ENCODE peak calls at places on chromosomes 6 and 20, in ten cellular contexts. T is sigmoid colon, J is GM12878, S is ovary, E is upper lobe of left lung, Z is SK-N-SH, C is A549, P is transverse colon, U is HepG2, K is tibial nerve. Y is an unnamed sample.

GRCh38 chr20:8693709-8694108 is 375.2 kb upstream of the PLCB4 start:
- DNase-seq in C (no peak), K (no peak), J (no peak), E (no peak), P (no peak), S (no peak), U (no peak), Z (no peak), T (no peak), Y (no peak)

GRCh38 chr6:105072799-105073199 is 107.0 kb downstream of the POPDC3 start:
- DNase-seq in Z (no peak), E (no peak), J (no peak), U (peak; percentile 59), K (no peak), P (no peak), S (no peak), T (no peak), C (peak; percentile 17), Y (no peak)

GRCh38 chr6:38035478-38035877 is 216.0 kb downstream of the ZFAND3 start:
- DNase-seq in K (no peak), J (no peak), U (no peak), P (no peak), T (no peak), C (no peak), Z (no peak), S (no peak), E (no peak), Y (no peak)

GRCh38 chr20:24147961-24148360 is 159.4 kb upstream of the GGTLC1 start:
- DNase-seq in U (no peak), T (no peak), C (no peak), K (no peak), P (no peak), J (no peak), Z (no peak), E (no peak), S (no peak), Y (no peak)

GRCh38 chr6:13929196-13929595 is 4.4 kb downstream of the RNF182 start:
- DNase-seq in S (no peak), U (no peak), Z (no peak), E (no peak), C (no peak), K (no peak), T (no peak), J (no peak), P (no peak), Y (no peak)

GRCh38 chr20:56429496-56429895 is 17.4 kb downstream of the CASS4 start:
- DNase-seq in P (no peak), K (no peak), Z (no peak), C (no peak), U (no peak), T (no peak), E (peak; percentile 10), J (no peak), S (no peak), Y (no peak)

GRCh38 chr6:116773886-116774285 is 8.4 kb upstream of the FAM162B start:
- DNase-seq in Z (no peak), K (no peak), J (no peak), T (no peak), U (no peak), S (no peak), P (no peak), C (no peak), E (no peak), Y (no peak)

GRCh38 chr6:43972179-43972914 is 154.9 kb downstream of the MRPL14 start:
- DNase-seq in E (peak; percentile 57), U (no peak), P (no peak), T (no peak), S (no peak), J (no peak), Z (no peak), K (no peak), C (no peak), Y (peak; percentile 23)

GRCh38 chr6:15947923-15948322 is 181.0 kb upstream of the MYLIP start:
- DNase-seq in Z (no peak), S (no peak), P (no peak), T (no peak), K (no peak), C (no peak), J (no peak), U (no peak), E (no peak), Y (no peak)

GRCh38 chr6:143955971-143956370 is 52.1 kb downstream of the PLAGL1 start:
- DNase-seq in S (no peak), K (no peak), J (no peak), U (no peak), C (no peak), P (no peak), E (no peak), Z (no peak), T (no peak), Y (no peak)

GRCh38 chr6:26105842-26106241 is 18.6 kb downstream of the HFE start:
- DNase-seq in T (no peak), K (no peak), E (no peak), P (no peak), S (no peak), U (no peak), J (no peak), Z (no peak), C (no peak), Y (no peak)

DNA sequence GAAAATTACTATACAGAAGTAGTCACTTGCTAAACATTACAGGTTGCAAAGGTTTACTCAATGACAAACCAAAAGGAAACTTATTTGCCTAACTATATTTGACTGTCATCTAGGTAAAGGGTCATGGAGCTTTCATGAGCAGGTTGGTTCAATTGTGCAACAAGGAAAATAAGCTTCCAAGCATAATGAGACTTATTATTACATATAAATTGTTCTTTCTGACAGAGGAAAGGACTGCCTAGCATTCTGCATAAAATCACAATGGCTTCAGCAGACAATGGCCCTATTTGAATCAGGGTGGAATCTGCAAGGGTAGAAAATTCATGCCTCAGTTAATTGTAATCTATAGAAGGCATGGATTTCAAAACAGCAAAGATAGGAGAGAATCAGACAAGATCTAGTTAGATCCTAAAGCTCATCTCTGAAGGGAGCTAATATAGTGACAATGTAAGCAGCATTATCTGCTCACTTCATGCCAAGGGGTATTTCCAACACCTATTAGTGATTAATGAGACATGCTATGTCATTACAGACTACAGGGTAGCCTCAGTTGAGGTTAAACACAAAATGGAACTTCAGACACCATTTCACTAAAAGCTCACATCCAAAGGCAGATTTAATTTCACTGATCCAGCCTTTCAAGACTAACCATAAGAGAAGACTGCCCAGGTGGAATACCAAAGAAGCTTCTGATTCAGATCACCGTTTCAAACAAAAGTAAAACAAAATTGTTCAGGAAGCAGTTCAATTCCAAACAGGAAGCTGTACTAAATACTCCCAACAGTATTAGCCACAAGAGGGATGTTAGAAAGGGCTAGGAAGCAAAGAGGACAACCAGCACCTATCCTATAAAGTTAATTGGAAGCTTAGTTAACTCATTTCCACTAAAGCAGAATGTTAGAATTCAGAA is 8.5 kb downstream of the STAU1 start:
- DNase-seq in E (no peak), S (no peak), P (no peak), C (no peak), Z (no peak), U (peak; percentile 93), T (no peak), K (no peak), J (no peak), Y (no peak)
- TF ChIP-seq EP300 in E (no peak), S (no peak), P (no peak), C (no peak), Z (no peak), U (peak; percentile 46), T (no peak), K (no peak), J (no peak), Y (no peak)

GRCh38 chr20:37071481-37071911 is 24.3 kb downstream of the RBL1 start:
- DNase-seq in P (no peak), E (no peak), C (no peak), J (peak; percentile 24), T (no peak), S (no peak), Z (no peak), K (no peak), U (no peak), Y (no peak)
- H3K27ac ChIP-seq in P (no peak overlapping the region), E (no peak overlapping the region), C (no peak overlapping the region), J (peak overlapping the region; percentile 48), T (no peak overlapping the region), S (no peak overlapping the region), Z (no peak overlapping the region), K (no peak overlapping the region), U (no peak overlapping the region), Y (no peak overlapping the region)

DNA sequence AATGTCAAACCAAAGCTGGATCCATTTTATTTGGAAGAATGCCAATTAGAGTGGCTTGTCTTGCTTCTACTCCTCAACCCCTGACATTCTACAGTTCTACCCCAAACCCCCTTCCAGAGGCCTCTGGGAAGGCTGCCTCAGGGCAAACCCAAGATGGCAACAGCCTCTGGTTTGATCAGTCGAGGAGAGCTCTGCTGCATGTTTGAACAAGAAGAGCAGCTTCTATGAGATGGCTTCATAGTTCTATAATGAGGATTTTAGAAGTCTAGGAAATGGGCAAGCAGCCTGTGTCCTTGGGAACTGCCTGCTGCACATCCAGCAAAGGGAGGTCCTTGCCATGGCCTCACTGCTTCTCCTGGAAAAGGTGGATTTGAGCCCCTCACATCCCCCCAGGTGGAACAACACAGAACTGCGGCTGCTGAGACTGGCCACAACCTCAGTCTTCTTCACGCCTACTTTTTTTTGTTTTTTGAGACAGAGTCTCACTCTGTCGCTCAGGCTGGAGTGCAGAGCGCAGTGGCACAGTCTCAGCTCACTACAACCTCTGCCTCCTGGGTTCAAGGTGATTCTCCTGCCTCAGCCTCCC is 37.9 kb downstream of the ZC3H12D start:
- DNase-seq in P (no peak), E (no peak), C (peak; percentile 11), U (no peak), Z (no peak), J (no peak), T (no peak), S (no peak), K (no peak), Y (no peak)
- TF ChIP-seq EP300 in P (no peak), E (no peak), C (no peak), U (no peak), Z (no peak), J (no peak), T (no peak), S (no peak), K (no peak), Y (no peak)

GRCh38 chr6:35093118-35093445 is 48.1 kb downstream of the TCP11 start:
- DNase-seq in Z (no peak), J (no peak), E (no peak), P (no peak), K (no peak), S (no peak), T (no peak), C (no peak), U (no peak), Y (no peak)

GRCh38 chr6:35093783-35094182 is 47.4 kb downstream of the TCP11 start:
- DNase-seq in U (no peak), J (no peak), S (no peak), K (no peak), Z (peak; percentile 4), T (no peak), C (no peak), P (no peak), E (no peak), Y (no peak)

GRCh38 chr6:35099116-35099515 is 42.0 kb downstream of the TCP11 start:
- DNase-seq in C (no peak), J (no peak), K (no peak), T (no peak), E (no peak), Z (no peak), P (no peak), S (no peak), U (no peak), Y (no peak)

GRCh38 chr6:35094183-35094582 is 47.0 kb downstream of the TCP11 start:
- DNase-seq in Z (no peak), K (no peak), J (no peak), T (no peak), S (no peak), C (no peak), E (no peak), U (no peak), P (no peak), Y (no peak)

GRCh38 chr6:35096129-35096852 is 44.8 kb downstream of the TCP11 start:
- DNase-seq in T (no peak), K (no peak), Z (peak; percentile 26), P (no peak), E (no peak), U (peak; percentile 26), C (peak; percentile 23), S (no peak), J (no peak), Y (no peak)
- H3K27ac ChIP-seq in T (peak overlapping the region; percentile 69), K (peak overlapping the region; percentile 16), Z (peak overlapping the region; percentile 62), P (peak overlapping the region; percentile 30), E (no peak overlapping the region), U (no peak overlapping the region), C (peak overlapping the region; percentile 28), S (no peak overlapping the region), J (no peak overlapping the region), Y (peak overlapping the region; percentile 41)